ENCODE peak calls at places on chromosomes 11 and 22, in four cellular contexts. K is mesendoderm, J is H9, Z is H1. B is an unnamed sample.

GRCh38 chr22:40544758-40545157 is 91.8 kb downstream of the MRTFA start:
- DNase-seq in J (no peak), K (no peak), Z (no peak), B (no peak)

GRCh38 chr11:65623852-65624616 is 8.5 kb downstream of the PCNX3 start:
- DNase-seq in K (no peak), Z (no peak), J (no peak), B (no peak)

GRCh38 chr11:23079382-23079813 is 219.1 kb upstream of the CCDC179 start:
- DNase-seq in Z (no peak), J (no peak), K (peak), B (peak)

GRCh38 chr11:75524576-75525432 is 937 bp downstream of the GDPD5 start:
- DNase-seq in K (peak), Z (peak), J (peak), B (peak)

GRCh38 chr11:82899191-82899820 is 924 bp downstream of the PRCP start:
- DNase-seq in J (no peak), K (peak), Z (no peak), B (no peak)

GRCh38 chr11:118742304-118742703 is 48.7 kb downstream of the DDX6 start:
- DNase-seq in J (no peak), K (no peak), Z (no peak), B (no peak)

GRCh38 chr11:59556883-59557205 is 45.5 kb downstream of the OR4D9 start:
- DNase-seq in J (peak), Z (no peak), K (no peak), B (no peak)

GRCh38 chr11:91876746-91877145 is 347.9 kb upstream of the FAT3 start:
- DNase-seq in J (no peak), K (no peak), Z (no peak), B (no peak)

GRCh38 chr22:36238348-36239149 is 778 bp downstream of the APOL2 start:
- DNase-seq in Z (no peak), K (no peak), J (peak), B (no peak)

GRCh38 chr11:45285931-45286632 is at the start of gene SYT13:
- DNase-seq in Z (peak), J (peak), K (peak), B (no peak)

GRCh38 chr11:47714554-47715081 is 551 bp downstream of the AGBL2 start:
- DNase-seq in K (peak), Z (no peak), J (no peak), B (no peak)

GRCh38 chr22:44037519-44038370 is 13.6 kb downstream of the PARVB start:
- DNase-seq in Z (no peak), K (peak), J (no peak), B (peak)

GRCh38 chr11:124863826-124864165 is 1.4 kb upstream of the ROBO3 start:
- DNase-seq in Z (no peak), K (peak), J (no peak), B (no peak)

GRCh38 chr11:69012092-69013008 is 696 bp downstream of the MRGPRF start:
- DNase-seq in Z (peak), J (no peak), K (no peak), B (peak)

GRCh38 chr11:93814966-93815633 is 31.0 kb downstream of the MED17 start:
- DNase-seq in K (peak), J (no peak), Z (no peak), B (no peak)

GRCh38 chr11:99534812-99535211 is 514.1 kb downstream of the CNTN5 start:
- DNase-seq in J (no peak), Z (no peak), K (no peak), B (peak)

GRCh38 chr11:64321533-64321932 is 3.6 kb downstream of the PRDX5 start:
- DNase-seq in J (no peak), K (no peak), Z (no peak), B (peak)

GRCh38 chr11:66743271-66743968 is 14.4 kb upstream of the SPTBN2 start:
- DNase-seq in J (no peak), Z (no peak), K (no peak), B (no peak)

GRCh38 chr11:81301426-81301825 is 1432.2 kb downstream of the FAM181B start:
- DNase-seq in J (no peak), Z (no peak), K (no peak), B (no peak)

GRCh38 chr22:42720263-42721044 is at the start of gene A4GALT:
- DNase-seq in K (no peak), Z (peak), J (peak), B (no peak)

DNA sequence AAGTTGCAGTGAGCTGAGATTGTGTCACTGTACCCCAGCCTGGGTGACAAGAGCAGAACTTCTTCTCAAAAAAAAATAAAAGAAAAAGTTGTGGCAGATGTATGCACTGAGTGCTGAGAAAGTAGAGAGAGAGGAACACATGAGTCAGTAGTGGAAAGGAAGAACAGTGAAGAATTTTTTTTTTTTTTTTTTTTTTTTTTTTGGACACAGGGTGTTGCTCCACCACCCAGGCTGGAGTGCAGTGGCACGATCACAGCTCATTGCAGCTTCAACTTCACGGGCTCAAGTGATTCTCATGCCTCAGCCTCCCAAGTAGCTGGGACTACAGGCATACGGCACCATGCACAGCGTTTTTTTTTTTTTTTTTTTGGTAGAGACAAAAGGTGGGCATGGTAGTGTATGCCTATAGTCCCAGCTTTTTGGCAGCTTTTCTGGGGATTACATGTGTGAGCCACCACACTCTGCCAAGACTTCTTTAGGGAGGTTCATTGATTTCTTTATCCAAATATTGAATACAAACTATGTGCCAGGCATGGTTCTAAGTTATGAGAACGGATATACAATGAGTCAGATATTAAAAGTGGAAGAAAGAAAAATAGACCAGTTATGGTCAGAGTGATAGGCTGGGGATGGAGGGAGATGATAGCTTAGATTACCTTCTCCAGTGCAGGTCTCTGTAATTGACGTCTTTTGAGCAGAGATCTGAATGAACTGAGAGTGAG is 62.0 kb downstream of the YAP1 start:
- DNase-seq in K (no peak), Z (no peak), J (no peak), B (peak)
- H3K56ac ChIP-seq in K (no peak), Z (no peak), J (no peak), B (peak)

GRCh38 chr11:33542921-33543320 is 157.7 kb downstream of the C11orf91 start:
- DNase-seq in J (peak), Z (peak), K (peak), B (peak)
- H3K56ac ChIP-seq in J (no peak), Z (no peak), K (no peak), B (no peak)

GRCh38 chr22:24727218-24727851 is 47.2 kb downstream of the PIWIL3 start:
- DNase-seq in Z (no peak), K (no peak), J (no peak), B (peak)
- H3K56ac ChIP-seq in Z (no peak), K (no peak), J (no peak), B (no peak)

GRCh38 chr11:108838102-108838803 is 173.4 kb downstream of the DDX10 start:
- DNase-seq in J (no peak), Z (no peak), K (no peak), B (no peak)
- H3K56ac ChIP-seq in J (no peak), Z (no peak), K (no peak), B (no peak)

GRCh38 chr11:20253796-20254195 is 93.5 kb upstream of the DBX1 start:
- DNase-seq in J (no peak), Z (no peak), K (no peak), B (no peak)
- H3K56ac ChIP-seq in J (no peak), Z (no peak), K (no peak), B (no peak)

DNA sequence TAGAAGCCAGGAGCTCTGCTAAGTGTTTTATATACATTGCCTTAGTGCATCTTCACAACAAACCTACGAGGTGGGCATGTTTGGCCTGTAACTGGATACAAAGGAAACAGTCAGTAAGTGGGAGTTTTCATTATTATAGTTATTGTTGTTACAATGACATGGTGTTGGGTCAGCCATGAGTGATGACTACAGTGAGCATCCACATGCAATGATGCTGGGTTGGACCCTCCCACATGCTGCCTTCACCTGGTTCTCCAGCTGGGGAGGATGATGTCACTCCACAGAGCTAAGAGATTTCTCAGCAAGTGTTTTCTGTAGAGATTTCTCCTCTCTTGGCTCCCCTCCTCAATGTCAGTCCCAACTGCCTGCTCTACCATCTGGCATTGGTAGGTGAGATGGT is 59.3 kb downstream of the EHF start:
- DNase-seq in J (no peak), K (peak), Z (no peak), B (peak)
- H3K56ac ChIP-seq in J (no peak), K (no peak), Z (no peak), B (no peak)

DNA sequence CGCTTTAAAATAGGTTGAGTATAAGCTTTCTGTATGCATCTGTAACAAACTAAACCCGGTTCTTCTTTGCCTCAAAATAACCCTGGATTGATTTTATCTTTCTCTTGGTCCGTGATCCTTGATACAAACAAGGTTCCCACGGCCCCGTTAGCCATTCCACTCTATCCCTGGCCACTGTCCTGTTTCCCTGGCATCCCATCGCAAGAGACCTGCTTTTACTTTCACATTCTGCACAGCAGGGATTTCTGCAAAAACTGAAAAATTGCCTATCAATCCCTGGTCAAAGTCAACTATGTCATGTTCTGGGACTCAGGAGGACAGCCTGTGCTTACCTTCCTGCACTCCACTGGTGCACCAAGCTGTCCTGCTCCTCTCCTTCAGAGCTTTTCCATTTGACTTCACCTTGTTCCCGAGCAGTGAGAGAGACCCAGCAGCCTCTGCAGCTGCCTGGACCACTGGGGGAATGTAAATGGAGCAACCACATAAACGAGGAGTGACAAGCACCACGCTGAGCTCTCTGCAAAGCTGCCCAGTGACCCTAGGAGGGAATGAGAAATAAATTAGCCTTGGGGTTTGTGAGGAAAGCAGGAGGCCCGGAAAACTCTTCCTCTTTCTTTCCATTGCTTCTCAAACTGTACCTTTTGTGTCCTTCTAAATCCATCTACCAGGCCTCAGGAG is 175.9 kb downstream of the NTM start:
- DNase-seq in Z (no peak), J (peak), K (peak), B (no peak)
- H3K56ac ChIP-seq in Z (no peak), J (no peak), K (no peak), B (no peak)

DNA sequence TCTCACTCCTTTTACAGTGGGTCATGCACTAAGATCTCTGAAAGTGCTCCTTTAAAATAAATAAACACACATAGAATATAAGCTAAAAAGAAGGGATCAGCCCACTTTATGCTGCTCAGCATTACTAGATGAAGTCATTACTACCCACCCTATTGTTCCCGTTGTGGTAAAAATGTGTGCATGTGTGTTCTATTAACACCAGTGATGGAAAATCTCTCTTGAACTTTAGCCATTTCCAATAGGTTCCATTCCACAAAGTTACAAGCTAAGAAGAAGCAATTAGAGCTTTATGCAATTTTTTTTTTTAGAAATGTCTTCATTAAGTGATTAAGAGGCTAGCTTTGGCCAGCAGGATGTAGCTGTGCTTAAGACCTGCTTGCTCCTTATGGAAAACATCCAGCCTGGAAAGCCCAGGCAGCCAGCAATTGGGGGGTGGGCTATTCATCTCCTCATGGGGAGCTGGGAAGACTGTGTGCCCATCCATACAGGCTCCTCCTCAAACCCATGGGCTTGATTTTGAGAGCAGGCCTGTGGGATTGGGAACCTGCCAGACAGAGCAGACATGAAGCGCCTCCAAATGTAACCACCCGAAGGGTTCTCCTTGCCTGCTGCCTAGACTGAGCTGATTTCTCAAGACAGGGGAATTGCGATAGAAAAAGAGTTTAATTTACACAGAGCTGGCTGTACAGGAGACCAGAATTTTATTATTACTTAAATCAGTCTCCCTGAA is 92.9 kb upstream of the PARVA start:
- DNase-seq in K (no peak), Z (peak), J (peak), B (peak)
- H3K56ac ChIP-seq in K (no peak), Z (no peak), J (no peak), B (peak)

DNA sequence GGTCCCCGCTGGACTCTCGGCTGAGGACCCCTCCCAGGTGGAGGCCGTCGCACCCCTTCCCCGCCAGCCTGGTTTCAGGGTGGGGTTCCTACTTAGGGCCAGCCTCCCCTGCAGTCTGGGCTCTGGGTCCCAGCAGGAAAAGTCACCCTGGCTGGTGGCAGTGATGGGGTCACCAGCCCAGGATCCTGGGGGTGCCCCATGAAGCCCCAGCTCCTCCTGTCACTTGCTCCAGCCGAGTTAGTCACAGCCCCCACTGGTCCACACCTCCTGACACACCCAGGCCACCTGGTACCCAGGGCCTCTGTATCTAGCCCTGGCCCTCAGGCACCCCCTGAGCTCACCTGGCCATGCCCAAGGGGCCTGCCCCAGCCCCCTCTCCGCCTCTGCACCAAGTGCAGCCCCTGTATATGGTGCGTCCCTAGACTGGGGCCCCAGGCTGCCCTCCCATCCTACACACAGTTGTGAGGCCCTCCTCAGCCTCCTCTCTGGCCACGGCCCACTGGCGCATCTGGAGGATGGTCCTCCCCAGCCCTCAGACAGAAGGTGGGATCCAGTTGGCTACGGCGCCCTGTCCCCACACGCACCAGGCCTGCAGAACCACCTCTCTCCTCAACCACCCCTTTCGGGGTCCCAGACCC is 6.7 kb downstream of the PLXNB2 start:
- DNase-seq in J (no peak), K (no peak), Z (no peak), B (no peak)
- H3K56ac ChIP-seq in J (no peak), K (peak), Z (no peak), B (no peak)

DNA sequence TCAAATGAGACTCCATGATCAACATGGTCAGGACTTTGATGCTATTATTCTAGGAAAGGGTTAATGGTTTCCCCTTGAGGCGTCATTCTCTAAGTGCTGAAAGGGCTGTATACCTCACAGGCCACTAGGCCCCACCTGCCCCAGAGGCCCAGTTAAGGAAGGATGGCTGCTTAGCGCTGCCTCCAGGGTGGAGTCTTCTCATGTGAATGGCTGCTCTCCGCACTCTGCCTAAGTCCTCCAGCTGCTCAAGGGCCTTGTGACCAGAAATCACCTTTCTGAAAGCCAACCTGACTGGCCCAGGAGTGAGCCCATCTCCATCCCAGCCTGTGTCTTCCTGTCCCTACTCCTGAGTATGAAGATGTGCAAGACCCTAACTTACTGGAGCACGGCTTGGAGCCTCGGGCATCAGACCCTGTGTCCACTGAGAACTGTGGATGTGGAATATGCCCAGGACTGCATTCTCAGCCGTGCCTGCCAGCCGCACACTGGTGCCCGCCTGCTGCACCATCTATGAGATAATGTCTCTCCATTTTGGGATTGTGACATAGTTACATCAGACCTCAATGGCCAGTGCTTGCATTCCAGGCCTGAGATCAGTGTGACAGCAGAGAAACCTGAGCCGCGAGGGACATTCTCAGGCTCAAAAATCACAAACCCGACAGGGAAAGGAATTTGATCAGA is 51.0 kb downstream of the SNX19 start:
- DNase-seq in Z (peak), J (peak), K (peak), B (no peak)
- H3K56ac ChIP-seq in Z (no peak), J (no peak), K (no peak), B (no peak)

B was measured in IMR-90.